ENCODE peak calls at places on chromosomes 13 and 19, in ten cellular contexts. One of them, this sample, is unnamed.

GRCh38 chr13:46339035-46339666 is 47.9 kb downstream of the RUBCNL start:
- DNase-seq in mucosa of descending colon: no peak
- DNase-seq in upper lobe of right lung: no peak
- DNase-seq in fibroblast of mammary gland: peak; percentile 88
- DNase-seq in BE2C: no peak
- DNase-seq in hepatocyte: no peak
- DNase-seq in left ventricle myocardium inferior: peak; percentile 28
- DNase-seq in cardiac muscle cell: no peak
- DNase-seq in colonic mucosa: no peak
- DNase-seq in psoas muscle: peak; percentile 23
- DNase-seq in this sample: peak; percentile 60

GRCh38 chr13:50389726-50390125 is 374.5 kb downstream of the KCNRG start:
- DNase-seq in hepatocyte: no peak
- DNase-seq in psoas muscle: no peak
- DNase-seq in left ventricle myocardium inferior: no peak
- DNase-seq in BE2C: no peak
- DNase-seq in fibroblast of mammary gland: no peak
- DNase-seq in colonic mucosa: no peak
- DNase-seq in upper lobe of right lung: no peak
- DNase-seq in mucosa of descending colon: no peak
- DNase-seq in cardiac muscle cell: no peak
- DNase-seq in this sample: no peak

GRCh38 chr19:14167013-14167593 is 30.7 kb upstream of the ASF1B start:
- DNase-seq in upper lobe of right lung: no peak
- DNase-seq in colonic mucosa: no peak
- DNase-seq in mucosa of descending colon: no peak
- DNase-seq in BE2C: no peak
- DNase-seq in hepatocyte: no peak
- DNase-seq in psoas muscle: no peak
- DNase-seq in fibroblast of mammary gland: no peak
- DNase-seq in cardiac muscle cell: no peak
- DNase-seq in left ventricle myocardium inferior: no peak
- DNase-seq in this sample: no peak

GRCh38 chr13:112428704-112429103 is 52.5 kb downstream of the SPACA7 start:
- DNase-seq in upper lobe of right lung: no peak
- DNase-seq in cardiac muscle cell: no peak
- DNase-seq in psoas muscle: no peak
- DNase-seq in colonic mucosa: no peak
- DNase-seq in left ventricle myocardium inferior: no peak
- DNase-seq in fibroblast of mammary gland: no peak
- DNase-seq in BE2C: no peak
- DNase-seq in hepatocyte: no peak
- DNase-seq in mucosa of descending colon: no peak
- DNase-seq in this sample: no peak

GRCh38 chr19:15438577-15438976 is 11.2 kb downstream of the WIZ start:
- DNase-seq in fibroblast of mammary gland: no peak
- DNase-seq in cardiac muscle cell: no peak
- DNase-seq in hepatocyte: no peak
- DNase-seq in upper lobe of right lung: no peak
- DNase-seq in BE2C: no peak
- DNase-seq in psoas muscle: no peak
- DNase-seq in colonic mucosa: no peak
- DNase-seq in left ventricle myocardium inferior: no peak
- DNase-seq in mucosa of descending colon: no peak
- DNase-seq in this sample: no peak

GRCh38 chr19:46955114-46955812 is 64.4 kb upstream of the NPAS1 start:
- DNase-seq in upper lobe of right lung: no peak
- DNase-seq in BE2C: no peak
- DNase-seq in hepatocyte: no peak
- DNase-seq in mucosa of descending colon: no peak
- DNase-seq in psoas muscle: no peak
- DNase-seq in colonic mucosa: no peak
- DNase-seq in left ventricle myocardium inferior: no peak
- DNase-seq in cardiac muscle cell: no peak
- DNase-seq in fibroblast of mammary gland: peak; percentile 41
- DNase-seq in this sample: peak; percentile 55

GRCh38 chr19:53537523-53538377 is at the start of gene ZNF331:
- DNase-seq in psoas muscle: peak; percentile 84
- DNase-seq in mucosa of descending colon: peak; percentile 85
- DNase-seq in left ventricle myocardium inferior: peak; percentile 80
- DNase-seq in colonic mucosa: peak; percentile 71
- DNase-seq in cardiac muscle cell: peak; percentile 71
- DNase-seq in BE2C: peak; percentile 80
- DNase-seq in upper lobe of right lung: peak; percentile 93
- DNase-seq in hepatocyte: peak; percentile 86
- DNase-seq in fibroblast of mammary gland: peak; percentile 85
- DNase-seq in this sample: peak; percentile 88

GRCh38 chr13:70117506-70117905 is 9.3 kb upstream of the KLHL1 start:
- DNase-seq in BE2C: no peak
- DNase-seq in fibroblast of mammary gland: no peak
- DNase-seq in hepatocyte: no peak
- DNase-seq in colonic mucosa: no peak
- DNase-seq in psoas muscle: no peak
- DNase-seq in cardiac muscle cell: no peak
- DNase-seq in mucosa of descending colon: no peak
- DNase-seq in left ventricle myocardium inferior: no peak
- DNase-seq in upper lobe of right lung: no peak
- DNase-seq in this sample: no peak

GRCh38 chr13:48954086-48954485 is 21.6 kb upstream of the FNDC3A start:
- DNase-seq in fibroblast of mammary gland: peak; percentile 59
- DNase-seq in hepatocyte: no peak
- DNase-seq in mucosa of descending colon: no peak
- DNase-seq in left ventricle myocardium inferior: no peak
- DNase-seq in colonic mucosa: no peak
- DNase-seq in cardiac muscle cell: no peak
- DNase-seq in psoas muscle: no peak
- DNase-seq in BE2C: no peak
- DNase-seq in upper lobe of right lung: no peak
- DNase-seq in this sample: peak; percentile 80

GRCh38 chr19:28199323-28199722 is 1013.6 kb downstream of the UQCRFS1 start:
- DNase-seq in fibroblast of mammary gland: no peak
- DNase-seq in hepatocyte: no peak
- DNase-seq in BE2C: no peak
- DNase-seq in upper lobe of right lung: no peak
- DNase-seq in left ventricle myocardium inferior: no peak
- DNase-seq in psoas muscle: no peak
- DNase-seq in mucosa of descending colon: no peak
- DNase-seq in cardiac muscle cell: no peak
- DNase-seq in colonic mucosa: no peak
- DNase-seq in this sample: no peak

GRCh38 chr19:4979211-4979807 is 10.4 kb downstream of the KDM4B start:
- DNase-seq in colonic mucosa: no peak
- DNase-seq in fibroblast of mammary gland: no peak
- DNase-seq in upper lobe of right lung: no peak
- DNase-seq in left ventricle myocardium inferior: no peak
- DNase-seq in mucosa of descending colon: no peak
- DNase-seq in BE2C: no peak
- DNase-seq in hepatocyte: no peak
- DNase-seq in cardiac muscle cell: no peak
- DNase-seq in psoas muscle: no peak
- DNase-seq in this sample: no peak

GRCh38 chr19:11710313-11710712 is 28.4 kb downstream of the ZNF823 start:
- DNase-seq in mucosa of descending colon: no peak
- DNase-seq in hepatocyte: no peak
- DNase-seq in colonic mucosa: no peak
- DNase-seq in fibroblast of mammary gland: no peak
- DNase-seq in cardiac muscle cell: no peak
- DNase-seq in upper lobe of right lung: no peak
- DNase-seq in psoas muscle: no peak
- DNase-seq in left ventricle myocardium inferior: no peak
- DNase-seq in BE2C: no peak
- DNase-seq in this sample: no peak

GRCh38 chr19:29450306-29450705 is 75.5 kb upstream of the VSTM2B start:
- DNase-seq in BE2C: no peak
- DNase-seq in cardiac muscle cell: no peak
- DNase-seq in upper lobe of right lung: peak; percentile 22
- DNase-seq in colonic mucosa: no peak
- DNase-seq in hepatocyte: no peak
- DNase-seq in mucosa of descending colon: no peak
- DNase-seq in fibroblast of mammary gland: no peak
- DNase-seq in psoas muscle: no peak
- DNase-seq in left ventricle myocardium inferior: no peak
- DNase-seq in this sample: no peak

GRCh38 chr19:40387151-40387550 is 2.8 kb downstream of the HIPK4 start:
- DNase-seq in mucosa of descending colon: no peak
- DNase-seq in fibroblast of mammary gland: no peak
- DNase-seq in cardiac muscle cell: no peak
- DNase-seq in psoas muscle: no peak
- DNase-seq in hepatocyte: no peak
- DNase-seq in colonic mucosa: no peak
- DNase-seq in left ventricle myocardium inferior: no peak
- DNase-seq in upper lobe of right lung: no peak
- DNase-seq in BE2C: no peak
- DNase-seq in this sample: no peak

GRCh38 chr19:1774999-1775772 is 21.9 kb downstream of the ONECUT3 start:
- DNase-seq in psoas muscle: no peak
- DNase-seq in fibroblast of mammary gland: peak; percentile 22
- DNase-seq in cardiac muscle cell: no peak
- DNase-seq in BE2C: peak; percentile 54
- DNase-seq in hepatocyte: no peak
- DNase-seq in mucosa of descending colon: no peak
- DNase-seq in upper lobe of right lung: no peak
- DNase-seq in left ventricle myocardium inferior: no peak
- DNase-seq in colonic mucosa: no peak
- DNase-seq in this sample: peak; percentile 54

GRCh38 chr19:50413096-50413495 is 5.6 kb upstream of the SPIB start:
- DNase-seq in BE2C: no peak
- DNase-seq in upper lobe of right lung: no peak
- DNase-seq in fibroblast of mammary gland: no peak
- DNase-seq in hepatocyte: peak; percentile 7
- DNase-seq in cardiac muscle cell: no peak
- DNase-seq in psoas muscle: no peak
- DNase-seq in left ventricle myocardium inferior: no peak
- DNase-seq in mucosa of descending colon: no peak
- DNase-seq in colonic mucosa: no peak
- DNase-seq in this sample: no peak

GRCh38 chr13:30371649-30372265 is 50.5 kb upstream of the UBE2L5 start:
- DNase-seq in cardiac muscle cell: no peak
- DNase-seq in fibroblast of mammary gland: peak; percentile 83
- DNase-seq in colonic mucosa: peak; percentile 80
- DNase-seq in upper lobe of right lung: no peak
- DNase-seq in psoas muscle: no peak
- DNase-seq in mucosa of descending colon: peak; percentile 51
- DNase-seq in BE2C: peak; percentile 86
- DNase-seq in left ventricle myocardium inferior: no peak
- DNase-seq in hepatocyte: peak; percentile 78
- DNase-seq in this sample: no peak

DNA sequence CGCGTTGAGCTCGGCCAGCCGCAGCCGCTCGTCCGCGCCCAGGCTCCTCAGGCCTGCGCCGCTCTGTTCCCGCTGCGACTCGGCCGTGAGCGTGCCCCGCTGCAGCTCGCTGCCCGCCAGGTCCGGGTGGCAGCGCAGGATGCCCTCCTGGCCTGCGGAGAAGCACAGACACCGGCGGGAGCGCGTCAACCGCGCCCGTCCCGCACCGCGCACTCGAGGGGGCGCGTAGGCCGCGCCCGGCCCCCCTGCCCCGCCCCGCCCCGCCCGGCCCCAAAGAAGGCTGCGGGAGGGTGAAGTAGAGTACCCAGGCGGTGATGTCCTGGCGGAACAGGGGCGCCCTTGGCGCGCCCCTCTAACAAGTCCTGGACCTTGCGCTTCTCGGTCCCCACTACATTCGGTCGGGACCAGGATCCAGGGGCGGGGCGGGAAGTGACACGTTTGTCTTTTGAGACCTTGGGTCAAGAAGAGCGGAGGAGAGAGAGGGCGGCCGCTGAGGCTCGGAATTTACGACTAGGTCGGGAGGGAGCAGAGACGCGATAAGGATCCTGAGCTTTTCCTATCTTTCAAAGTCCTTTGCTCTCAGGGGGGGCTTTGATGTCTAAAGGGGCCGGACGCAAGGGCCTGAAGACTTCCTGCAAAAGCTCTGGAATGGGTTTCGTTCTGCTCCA is 9.3 kb upstream of the CDX2 start:
- DNase-seq in upper lobe of right lung: peak; percentile 58
- DNase-seq in left ventricle myocardium inferior: no peak
- DNase-seq in psoas muscle: no peak
- DNase-seq in colonic mucosa: peak; percentile 73
- DNase-seq in BE2C: no peak
- DNase-seq in cardiac muscle cell: no peak
- DNase-seq in fibroblast of mammary gland: no peak
- DNase-seq in mucosa of descending colon: peak; percentile 91
- DNase-seq in hepatocyte: peak; percentile 81
- DNase-seq in this sample: no peak
- H3K4me3 ChIP-seq in upper lobe of right lung: no peak overlapping the region
- H3K4me3 ChIP-seq in left ventricle myocardium inferior: peak overlapping the region; percentile 41
- H3K4me3 ChIP-seq in psoas muscle: peak overlapping the region; percentile 38
- H3K4me3 ChIP-seq in colonic mucosa: peak overlapping the region; percentile 49
- H3K4me3 ChIP-seq in BE2C: no peak overlapping the region
- H3K4me3 ChIP-seq in cardiac muscle cell: no peak overlapping the region
- H3K4me3 ChIP-seq in fibroblast of mammary gland: no peak overlapping the region
- H3K4me3 ChIP-seq in mucosa of descending colon: peak overlapping the region; percentile 47
- H3K4me3 ChIP-seq in hepatocyte: peak overlapping the region; percentile 36
- H3K4me3 ChIP-seq in this sample: no peak overlapping the region

GRCh38 chr13:59547950-59548349 is 615.8 kb downstream of the DIAPH3 start:
- DNase-seq in cardiac muscle cell: no peak
- DNase-seq in psoas muscle: no peak
- DNase-seq in colonic mucosa: no peak
- DNase-seq in left ventricle myocardium inferior: no peak
- DNase-seq in BE2C: no peak
- DNase-seq in upper lobe of right lung: no peak
- DNase-seq in mucosa of descending colon: no peak
- DNase-seq in fibroblast of mammary gland: no peak
- DNase-seq in hepatocyte: no peak
- DNase-seq in this sample: no peak
- TF ChIP-seq CTCF in cardiac muscle cell: no peak
- TF ChIP-seq CTCF in psoas muscle: no peak
- TF ChIP-seq CTCF in colonic mucosa: no peak
- TF ChIP-seq CTCF in left ventricle myocardium inferior: no peak
- TF ChIP-seq CTCF in BE2C: peak; percentile 20
- TF ChIP-seq CTCF in upper lobe of right lung: no peak
- TF ChIP-seq CTCF in mucosa of descending colon: no peak
- TF ChIP-seq CTCF in fibroblast of mammary gland: no peak
- TF ChIP-seq CTCF in hepatocyte: no peak
- TF ChIP-seq CTCF in this sample: no peak

GRCh38 chr19:33727331-33728028 is 69.2 kb upstream of the KCTD15 start:
- DNase-seq in mucosa of descending colon: no peak
- DNase-seq in fibroblast of mammary gland: no peak
- DNase-seq in upper lobe of right lung: peak; percentile 45
- DNase-seq in cardiac muscle cell: no peak
- DNase-seq in psoas muscle: no peak
- DNase-seq in colonic mucosa: no peak
- DNase-seq in BE2C: peak; percentile 43
- DNase-seq in hepatocyte: no peak
- DNase-seq in left ventricle myocardium inferior: no peak
- DNase-seq in this sample: no peak
- H3K4me3 ChIP-seq in mucosa of descending colon: no peak overlapping the region
- H3K4me3 ChIP-seq in fibroblast of mammary gland: no peak overlapping the region
- H3K4me3 ChIP-seq in upper lobe of right lung: no peak overlapping the region
- H3K4me3 ChIP-seq in cardiac muscle cell: no peak overlapping the region
- H3K4me3 ChIP-seq in psoas muscle: no peak overlapping the region
- H3K4me3 ChIP-seq in colonic mucosa: no peak overlapping the region
- H3K4me3 ChIP-seq in BE2C: no peak overlapping the region
- H3K4me3 ChIP-seq in hepatocyte: no peak overlapping the region
- H3K4me3 ChIP-seq in left ventricle myocardium inferior: no peak overlapping the region
- H3K4me3 ChIP-seq in this sample: no peak overlapping the region

GRCh38 chr13:23185542-23185941 is 4.8 kb downstream of the SGCG start:
- DNase-seq in mucosa of descending colon: no peak
- DNase-seq in fibroblast of mammary gland: no peak
- DNase-seq in left ventricle myocardium inferior: no peak
- DNase-seq in cardiac muscle cell: no peak
- DNase-seq in upper lobe of right lung: no peak
- DNase-seq in colonic mucosa: no peak
- DNase-seq in hepatocyte: no peak
- DNase-seq in BE2C: no peak
- DNase-seq in psoas muscle: no peak
- DNase-seq in this sample: no peak
- TF ChIP-seq CTCF in mucosa of descending colon: no peak
- TF ChIP-seq CTCF in fibroblast of mammary gland: no peak
- TF ChIP-seq CTCF in left ventricle myocardium inferior: no peak
- TF ChIP-seq CTCF in cardiac muscle cell: no peak
- TF ChIP-seq CTCF in upper lobe of right lung: no peak
- TF ChIP-seq CTCF in colonic mucosa: no peak
- TF ChIP-seq CTCF in hepatocyte: no peak
- TF ChIP-seq CTCF in BE2C: no peak
- TF ChIP-seq CTCF in psoas muscle: no peak
- TF ChIP-seq CTCF in this sample: no peak